ENCODE peak calls at places on chromosomes 4 and X, in five cellular contexts. One of them, this sample, is unnamed. For H3K9me3, the result is how much of the 10 kb centered on the place peaks cover.

GRCh38 chr4:77120888-77121508 is 36.0 kb upstream of the CCNG2 start:
- DNase-seq in kidney: no peak
- DNase-seq in PC-3: peak
- DNase-seq in CD8-positive, alpha-beta T cell: no peak
- DNase-seq in tibial nerve: no peak
- DNase-seq in this sample: no peak

GRCh38 chr4:187141101-187141500 is 417.4 kb upstream of the FAT1 start:
- DNase-seq in kidney: no peak
- DNase-seq in PC-3: peak
- DNase-seq in CD8-positive, alpha-beta T cell: no peak
- DNase-seq in tibial nerve: no peak
- DNase-seq in this sample: peak

GRCh38 chr4:117965608-117966007 is 68.7 kb upstream of the NDST3 start:
- DNase-seq in kidney: no peak
- DNase-seq in PC-3: no peak
- DNase-seq in CD8-positive, alpha-beta T cell: no peak
- DNase-seq in tibial nerve: no peak
- DNase-seq in this sample: no peak

GRCh38 chrX:71301195-71301924 is at the start of gene ITGB1BP2:
- DNase-seq in kidney: no peak
- DNase-seq in PC-3: no peak
- DNase-seq in CD8-positive, alpha-beta T cell: no peak
- DNase-seq in tibial nerve: no peak
- DNase-seq in this sample: no peak

GRCh38 chr4:161828061-161828460 is 335.7 kb downstream of the FSTL5 start:
- DNase-seq in kidney: no peak
- DNase-seq in PC-3: no peak
- DNase-seq in CD8-positive, alpha-beta T cell: no peak
- DNase-seq in tibial nerve: no peak
- DNase-seq in this sample: no peak

GRCh38 chr4:170256807-170257206 is 167.1 kb upstream of the AADAT start:
- DNase-seq in kidney: no peak
- DNase-seq in PC-3: no peak
- DNase-seq in CD8-positive, alpha-beta T cell: no peak
- DNase-seq in tibial nerve: no peak
- DNase-seq in this sample: no peak

GRCh38 chr4:114132830-114133229 is 153.4 kb upstream of the ARSJ start:
- DNase-seq in kidney: no peak
- DNase-seq in PC-3: peak
- DNase-seq in CD8-positive, alpha-beta T cell: no peak
- DNase-seq in tibial nerve: no peak
- DNase-seq in this sample: no peak

GRCh38 chr4:122341906-122342305 is 36.9 kb upstream of the ADAD1 start:
- DNase-seq in kidney: no peak
- DNase-seq in PC-3: peak
- DNase-seq in CD8-positive, alpha-beta T cell: no peak
- DNase-seq in tibial nerve: no peak
- DNase-seq in this sample: no peak

GRCh38 chr4:163143532-163143931 is 23.2 kb downstream of the NAF1 start:
- DNase-seq in kidney: no peak
- DNase-seq in PC-3: no peak
- DNase-seq in CD8-positive, alpha-beta T cell: no peak
- DNase-seq in tibial nerve: no peak
- DNase-seq in this sample: no peak

GRCh38 chr4:41409095-41409494 is 128.9 kb upstream of the LIMCH1 start:
- DNase-seq in kidney: no peak
- DNase-seq in PC-3: peak
- DNase-seq in CD8-positive, alpha-beta T cell: no peak
- DNase-seq in tibial nerve: no peak
- DNase-seq in this sample: no peak

GRCh38 chr4:180657881-180658280 is 1585.3 kb upstream of the TENM3 start:
- DNase-seq in kidney: no peak
- DNase-seq in PC-3: no peak
- DNase-seq in CD8-positive, alpha-beta T cell: no peak
- DNase-seq in tibial nerve: no peak
- DNase-seq in this sample: no peak

GRCh38 chr4:111398906-111399330 is 746.3 kb upstream of the FAM241A start:
- DNase-seq in kidney: no peak
- DNase-seq in PC-3: no peak
- DNase-seq in CD8-positive, alpha-beta T cell: no peak
- DNase-seq in tibial nerve: peak
- DNase-seq in this sample: no peak

GRCh38 chr4:122045533-122045932 is 93.7 kb upstream of the TRPC3 start:
- DNase-seq in kidney: no peak
- DNase-seq in PC-3: peak
- DNase-seq in CD8-positive, alpha-beta T cell: no peak
- DNase-seq in tibial nerve: no peak
- DNase-seq in this sample: peak

GRCh38 chr4:184287697-184288255 is 70.1 kb upstream of the ENPP6 start:
- DNase-seq in kidney: no peak
- DNase-seq in PC-3: peak
- DNase-seq in CD8-positive, alpha-beta T cell: no peak
- DNase-seq in tibial nerve: peak
- DNase-seq in this sample: no peak

GRCh38 chr4:176588436-176588835 is 204.3 kb downstream of the VEGFC start:
- DNase-seq in kidney: no peak
- DNase-seq in PC-3: no peak
- DNase-seq in CD8-positive, alpha-beta T cell: no peak
- DNase-seq in tibial nerve: no peak
- DNase-seq in this sample: no peak

GRCh38 chr4:155667538-155668511 is 1.2 kb downstream of the GUCY1A1 start:
- DNase-seq in kidney: peak
- DNase-seq in PC-3: peak
- DNase-seq in CD8-positive, alpha-beta T cell: no peak
- DNase-seq in tibial nerve: no peak
- DNase-seq in this sample: no peak

GRCh38 chr4:156193116-156193515 is 239.4 kb upstream of the CTSO start:
- DNase-seq in kidney: no peak
- DNase-seq in PC-3: peak
- DNase-seq in CD8-positive, alpha-beta T cell: no peak
- DNase-seq in tibial nerve: no peak
- DNase-seq in this sample: no peak

GRCh38 chr4:78653655-78654054 is 102.1 kb downstream of the ANXA3 start:
- DNase-seq in kidney: no peak
- DNase-seq in PC-3: no peak
- DNase-seq in CD8-positive, alpha-beta T cell: no peak
- DNase-seq in tibial nerve: no peak
- DNase-seq in this sample: no peak

GRCh38 chr4:139453041-139453370 is 915 bp upstream of the RAB33B start:
- DNase-seq in kidney: no peak
- DNase-seq in PC-3: peak
- DNase-seq in CD8-positive, alpha-beta T cell: peak
- DNase-seq in tibial nerve: peak
- DNase-seq in this sample: no peak

GRCh38 chr4:6331018-6331417 is 61.4 kb downstream of the WFS1 start:
- DNase-seq in kidney: no peak
- DNase-seq in PC-3: peak
- DNase-seq in CD8-positive, alpha-beta T cell: no peak
- DNase-seq in tibial nerve: no peak
- DNase-seq in this sample: no peak

GRCh38 chr4:179871726-179872125 is 2371.5 kb upstream of the TENM3 start:
- DNase-seq in kidney: no peak
- DNase-seq in PC-3: no peak
- DNase-seq in CD8-positive, alpha-beta T cell: no peak
- DNase-seq in tibial nerve: no peak
- DNase-seq in this sample: no peak

GRCh38 chr4:41214158-41215146 is at the start of gene APBB2:
- DNase-seq in kidney: peak
- DNase-seq in PC-3: peak
- DNase-seq in CD8-positive, alpha-beta T cell: no peak
- DNase-seq in tibial nerve: peak
- DNase-seq in this sample: peak

GRCh38 chr4:165597581-165598480 is 219.0 kb downstream of the CPE start:
- DNase-seq in kidney: no peak
- DNase-seq in PC-3: no peak
- DNase-seq in CD8-positive, alpha-beta T cell: no peak
- DNase-seq in tibial nerve: no peak
- DNase-seq in this sample: no peak

GRCh38 chr4:40747436-40747835 is 2.3 kb upstream of the NSUN7 start:
- DNase-seq in kidney: no peak
- DNase-seq in PC-3: no peak
- DNase-seq in CD8-positive, alpha-beta T cell: no peak
- DNase-seq in tibial nerve: no peak
- DNase-seq in this sample: no peak

GRCh38 chr4:51825341-51825740 is 17.6 kb upstream of the DCUN1D4 start:
- DNase-seq in kidney: no peak
- DNase-seq in PC-3: no peak
- DNase-seq in CD8-positive, alpha-beta T cell: no peak
- DNase-seq in tibial nerve: no peak
- DNase-seq in this sample: no peak

GRCh38 chr4:41232406-41232805 is 18.1 kb upstream of the APBB2 start:
- DNase-seq in kidney: no peak
- DNase-seq in PC-3: no peak
- DNase-seq in CD8-positive, alpha-beta T cell: no peak
- DNase-seq in tibial nerve: no peak
- DNase-seq in this sample: no peak

GRCh38 chr4:113328514-113328913 is 279.1 kb downstream of the ANK2 start:
- DNase-seq in kidney: no peak
- DNase-seq in PC-3: peak
- DNase-seq in CD8-positive, alpha-beta T cell: no peak
- DNase-seq in tibial nerve: no peak
- DNase-seq in this sample: no peak

DNA sequence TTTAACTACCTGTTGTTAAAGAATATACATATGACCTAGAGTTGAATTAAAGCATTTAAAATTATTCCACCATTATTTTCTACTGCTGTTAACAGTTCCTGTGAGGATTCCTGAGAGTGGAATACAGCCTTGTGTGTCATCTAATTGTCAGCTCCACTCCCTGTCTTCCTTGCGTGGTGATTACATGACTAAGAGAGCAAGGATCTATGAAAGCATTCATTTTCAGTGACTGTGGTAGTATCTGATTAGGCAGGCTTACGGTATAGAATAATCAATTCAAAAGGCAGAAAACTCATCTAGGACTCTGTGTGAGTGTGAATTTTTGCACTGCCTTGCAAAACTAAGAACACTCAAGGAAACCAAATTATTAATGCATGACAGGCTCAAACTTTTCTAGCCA is 577.8 kb downstream of the SH3BGRL start:
- DNase-seq in kidney: no peak
- DNase-seq in PC-3: peak
- DNase-seq in CD8-positive, alpha-beta T cell: no peak
- DNase-seq in tibial nerve: no peak
- DNase-seq in this sample: no peak
- H3K9me3 ChIP-seq in kidney: under half
- H3K9me3 ChIP-seq in PC-3: under half
- H3K9me3 ChIP-seq in CD8-positive, alpha-beta T cell: under half
- H3K9me3 ChIP-seq in tibial nerve: under half
- H3K9me3 ChIP-seq in this sample: under half

DNA sequence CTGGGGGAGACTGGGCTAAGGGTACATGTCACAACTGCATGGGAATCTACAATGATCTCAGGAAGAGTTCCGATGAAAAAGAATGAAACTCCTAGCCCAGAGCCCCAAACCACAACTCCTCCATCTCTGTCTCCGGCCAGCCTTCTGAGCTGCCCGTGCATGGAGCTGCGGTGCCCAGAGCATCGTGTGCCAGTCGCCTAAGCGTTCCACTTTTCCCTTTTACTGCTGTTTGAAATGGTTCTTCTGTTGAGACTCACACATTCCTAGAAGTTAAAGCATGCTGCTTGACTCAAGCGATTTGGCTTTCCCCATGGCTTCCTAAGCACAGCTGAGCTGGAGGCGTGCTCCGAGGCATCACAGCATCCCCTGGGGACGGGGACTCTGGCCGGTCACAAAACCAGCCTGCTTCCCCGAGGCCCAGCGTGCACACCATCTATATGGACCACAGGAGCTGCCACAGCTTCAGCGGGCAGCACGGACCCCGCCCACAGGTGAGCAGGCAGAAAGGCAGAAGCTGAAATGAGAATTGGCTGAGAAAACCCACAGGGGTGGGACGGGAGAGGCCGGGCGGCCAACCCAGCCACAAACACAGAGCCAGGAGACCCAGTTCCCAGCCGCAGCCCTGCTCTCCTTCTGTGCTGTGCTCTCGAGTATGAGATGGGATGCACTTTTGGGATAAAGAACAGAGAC is 5.0 kb downstream of the CCNQ start:
- DNase-seq in kidney: no peak
- DNase-seq in PC-3: no peak
- DNase-seq in CD8-positive, alpha-beta T cell: no peak
- DNase-seq in tibial nerve: no peak
- DNase-seq in this sample: no peak
- H3K9me3 ChIP-seq in kidney: under half
- H3K9me3 ChIP-seq in PC-3: under half
- H3K9me3 ChIP-seq in CD8-positive, alpha-beta T cell: under half
- H3K9me3 ChIP-seq in tibial nerve: under half
- H3K9me3 ChIP-seq in this sample: under half

GRCh38 chrX:137549846-137550534 is 15.9 kb upstream of the ZIC3 start:
- DNase-seq in kidney: no peak
- DNase-seq in PC-3: no peak
- DNase-seq in CD8-positive, alpha-beta T cell: no peak
- DNase-seq in tibial nerve: no peak
- DNase-seq in this sample: no peak

GRCh38 chrX:137549073-137549472 is 16.9 kb upstream of the ZIC3 start:
- DNase-seq in kidney: no peak
- DNase-seq in PC-3: no peak
- DNase-seq in CD8-positive, alpha-beta T cell: no peak
- DNase-seq in tibial nerve: no peak
- DNase-seq in this sample: no peak

GRCh38 chrX:137548261-137548660 is 17.7 kb upstream of the ZIC3 start:
- DNase-seq in kidney: no peak
- DNase-seq in PC-3: no peak
- DNase-seq in CD8-positive, alpha-beta T cell: no peak
- DNase-seq in tibial nerve: no peak
- DNase-seq in this sample: no peak

GRCh38 chrX:137547291-137547690 is 18.6 kb upstream of the ZIC3 start:
- DNase-seq in kidney: no peak
- DNase-seq in PC-3: no peak
- DNase-seq in CD8-positive, alpha-beta T cell: no peak
- DNase-seq in tibial nerve: no peak
- DNase-seq in this sample: no peak

GRCh38 chrX:137550561-137551305 is 15.2 kb upstream of the ZIC3 start:
- DNase-seq in kidney: no peak
- DNase-seq in PC-3: no peak
- DNase-seq in CD8-positive, alpha-beta T cell: no peak
- DNase-seq in tibial nerve: no peak
- DNase-seq in this sample: no peak
- H3K9me3 ChIP-seq in kidney: under half
- H3K9me3 ChIP-seq in PC-3: under half
- H3K9me3 ChIP-seq in CD8-positive, alpha-beta T cell: under half
- H3K9me3 ChIP-seq in tibial nerve: under half
- H3K9me3 ChIP-seq in this sample: under half

GRCh38 chr4:116016201-116016600 is 902.8 kb upstream of the NDST4 start:
- DNase-seq in kidney: no peak
- DNase-seq in PC-3: peak
- DNase-seq in CD8-positive, alpha-beta T cell: no peak
- DNase-seq in tibial nerve: no peak
- DNase-seq in this sample: no peak

GRCh38 chr4:116020141-116020722 is 906.8 kb upstream of the NDST4 start:
- DNase-seq in kidney: no peak
- DNase-seq in PC-3: no peak
- DNase-seq in CD8-positive, alpha-beta T cell: no peak
- DNase-seq in tibial nerve: no peak
- DNase-seq in this sample: no peak

GRCh38 chr4:116015549-116015948 is 902.1 kb upstream of the NDST4 start:
- DNase-seq in kidney: no peak
- DNase-seq in PC-3: no peak
- DNase-seq in CD8-positive, alpha-beta T cell: no peak
- DNase-seq in tibial nerve: no peak
- DNase-seq in this sample: no peak

GRCh38 chr4:116018831-116019230 is 905.4 kb upstream of the NDST4 start:
- DNase-seq in kidney: no peak
- DNase-seq in PC-3: peak
- DNase-seq in CD8-positive, alpha-beta T cell: no peak
- DNase-seq in tibial nerve: no peak
- DNase-seq in this sample: no peak

GRCh38 chr4:116015062-116015461 is 901.6 kb upstream of the NDST4 start:
- DNase-seq in kidney: no peak
- DNase-seq in PC-3: no peak
- DNase-seq in CD8-positive, alpha-beta T cell: no peak
- DNase-seq in tibial nerve: no peak
- DNase-seq in this sample: no peak
- H3K9me3 ChIP-seq in kidney: under half
- H3K9me3 ChIP-seq in PC-3: under half
- H3K9me3 ChIP-seq in CD8-positive, alpha-beta T cell: under half
- H3K9me3 ChIP-seq in tibial nerve: under half
- H3K9me3 ChIP-seq in this sample: under half